ENCODE peak calls at places on chromosomes 5 and 9, in five cellular contexts. Q, F, H, C and T are unnamed samples.
A peak's percentile ranks its signal among the peaks of the same experiment; 100 is the strongest.

GRCh38 chr5:5629579-5629978 is 207.1 kb downstream of the ICE1 start:
- DNase-seq in Q (no peak), H (no peak), F (no peak), C (no peak), T (no peak)

GRCh38 chr9:82376677-82377232 is 388.2 kb downstream of the SPATA31D1 start:
- DNase-seq in Q (no peak), F (no peak), H (no peak), C (no peak), T (no peak)

GRCh38 chr5:94920570-94920969 is 302.1 kb downstream of the SLF1 start:
- DNase-seq in Q (no peak), H (no peak), C (no peak), F (no peak), T (no peak)

GRCh38 chr5:171272996-171273970 is 35.8 kb upstream of the TLX3 start:
- DNase-seq in C (no peak), Q (no peak), F (no peak), H (no peak), T (no peak)

GRCh38 chr5:115072266-115073056 is 97.2 kb downstream of the TRIM36 start:
- DNase-seq in Q (no peak), F (no peak), C (no peak), H (no peak), T (no peak)

GRCh38 chr5:92353107-92354030 is 970.3 kb upstream of the ARRDC3 start:
- DNase-seq in H (no peak), Q (no peak), F (no peak), C (no peak), T (no peak)

GRCh38 chr5:156927545-156927944 is 35.5 kb downstream of the TIMD4 start:
- DNase-seq in H (no peak), C (no peak), F (no peak), Q (no peak), T (no peak)

GRCh38 chr9:88976186-88976887 is 14.9 kb upstream of the S1PR3 start:
- DNase-seq in Q (no peak), H (peak; percentile 9), C (no peak), F (no peak), T (no peak)

GRCh38 chr9:18427691-18428090 is 46.3 kb upstream of the ADAMTSL1 start:
- DNase-seq in C (no peak), H (no peak), Q (no peak), F (no peak), T (no peak)

GRCh38 chr9:444528-444927 is 229.9 kb downstream of the DOCK8 start:
- DNase-seq in C (no peak), H (no peak), Q (no peak), F (no peak), T (no peak)

GRCh38 chr9:127222388-127223095 is 42.0 kb upstream of the GARNL3 start:
- DNase-seq in Q (no peak), H (no peak), C (no peak), F (no peak), T (no peak)

GRCh38 chr9:129131300-129132145 is 20.3 kb downstream of the PTPA start:
- DNase-seq in H (peak; percentile 77), Q (no peak), F (no peak), C (peak; percentile 78), T (peak; percentile 77)

GRCh38 chr9:128917151-128917849 is 3.5 kb upstream of the PHYHD1 start:
- DNase-seq in C (peak; percentile 92), F (no peak), Q (peak; percentile 49), H (peak; percentile 89), T (no peak)

GRCh38 chr9:17614929-17615328 is 36.1 kb downstream of the SH3GL2 start:
- DNase-seq in C (no peak), F (no peak), Q (no peak), H (no peak), T (no peak)

GRCh38 chr5:40827479-40827977 is 7.5 kb downstream of the RPL37 start:
- DNase-seq in F (no peak), H (no peak), Q (no peak), C (no peak), T (no peak)

GRCh38 chr5:35903631-35904203 is 34.7 kb downstream of the CAPSL start:
- DNase-seq in C (no peak), H (no peak), F (no peak), Q (no peak), T (no peak)

GRCh38 chr9:108994695-108995094 is 18.6 kb downstream of the CTNNAL1 start:
- DNase-seq in Q (no peak), C (no peak), F (no peak), H (peak; percentile 27), T (no peak)

GRCh38 chr5:96483878-96484277 is 50.8 kb upstream of the PCSK1 start:
- DNase-seq in Q (no peak), C (no peak), F (peak; percentile 7), H (no peak), T (no peak)

GRCh38 chr9:120921751-120922181 is 4.8 kb downstream of the TRAF1 start:
- DNase-seq in Q (no peak), C (no peak), F (no peak), H (no peak), T (no peak)

GRCh38 chr9:27499481-27499880 is 24.6 kb upstream of the IFNK start:
- DNase-seq in H (no peak), Q (no peak), F (no peak), C (no peak), T (no peak)

GRCh38 chr5:83509535-83509934 is 38.0 kb downstream of the VCAN start:
- DNase-seq in F (no peak), H (no peak), C (no peak), Q (no peak), T (no peak)

GRCh38 chr9:34406219-34406618 is 29.5 kb upstream of the MYORG start:
- DNase-seq in C (no peak), H (no peak), F (no peak), Q (no peak), T (no peak)

GRCh38 chr5:38780950-38781349 is 64.9 kb upstream of the OSMR start:
- DNase-seq in C (peak; percentile 59), F (no peak), H (peak; percentile 73), Q (peak; percentile 36), T (no peak)

GRCh38 chr5:132439521-132440206 is 50.9 kb downstream of the IRF1 start:
- DNase-seq in C (peak; percentile 62), Q (peak; percentile 85), F (no peak), H (peak; percentile 86), T (no peak)

GRCh38 chr5:179387151-179388110 is 42.2 kb upstream of the ADAMTS2 start:
- DNase-seq in C (no peak), H (no peak), F (no peak), Q (no peak), T (no peak)

GRCh38 chr9:96020822-96021615 is 145.5 kb downstream of the ERCC6L2 start:
- DNase-seq in H (no peak), C (no peak), F (no peak), Q (no peak), T (no peak)

DNA sequence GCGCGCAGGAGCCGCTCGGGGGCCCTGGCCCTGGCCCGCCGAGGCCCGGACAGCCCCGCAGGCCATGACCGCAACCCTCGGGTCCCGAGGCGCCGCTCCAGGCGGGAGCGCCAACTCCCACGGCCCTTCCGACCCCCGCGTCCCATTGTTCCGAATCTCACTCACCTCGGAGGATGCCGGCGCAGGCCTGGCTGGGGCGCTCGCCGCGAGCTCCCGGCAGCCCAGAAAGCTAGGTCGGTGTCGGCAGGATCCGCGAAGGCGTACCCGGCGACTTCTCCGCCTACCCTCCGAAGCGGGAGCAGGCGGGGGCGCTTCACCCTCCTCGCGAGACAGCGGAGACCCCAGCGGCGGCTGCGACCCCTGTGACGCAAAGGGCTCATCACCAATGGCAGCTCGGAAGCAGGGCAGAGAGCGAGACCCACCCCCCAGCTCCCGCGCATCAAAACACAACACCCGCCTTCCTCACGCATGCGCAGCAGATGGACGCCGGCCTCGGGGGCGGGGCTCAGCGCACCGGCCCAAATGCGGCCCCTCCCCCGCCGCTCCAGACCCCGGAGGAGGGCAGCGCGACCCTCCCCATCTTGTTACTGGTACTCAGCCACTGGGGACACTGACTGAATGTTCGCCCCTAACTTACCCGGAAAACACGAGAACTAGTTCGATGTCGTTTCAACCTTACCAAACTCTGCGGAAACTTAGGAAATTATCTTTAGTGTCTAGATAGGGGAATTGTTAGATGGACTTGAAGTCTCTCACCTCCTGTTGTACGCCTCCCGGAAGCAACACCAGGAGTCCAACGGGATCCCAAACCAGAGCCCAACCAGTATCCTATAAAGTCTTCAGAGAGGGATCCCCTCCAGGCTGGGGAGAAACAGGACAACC is 1.3 kb upstream of the SMIM27 start:
- DNase-seq in F (peak; percentile 69), Q (peak; percentile 84), H (peak; percentile 94), C (peak; percentile 90), T (peak; percentile 91)
- TF ChIP-seq CTCF in F (no peak), Q (no peak), H (no peak), C (no peak), T (no peak)

DNA sequence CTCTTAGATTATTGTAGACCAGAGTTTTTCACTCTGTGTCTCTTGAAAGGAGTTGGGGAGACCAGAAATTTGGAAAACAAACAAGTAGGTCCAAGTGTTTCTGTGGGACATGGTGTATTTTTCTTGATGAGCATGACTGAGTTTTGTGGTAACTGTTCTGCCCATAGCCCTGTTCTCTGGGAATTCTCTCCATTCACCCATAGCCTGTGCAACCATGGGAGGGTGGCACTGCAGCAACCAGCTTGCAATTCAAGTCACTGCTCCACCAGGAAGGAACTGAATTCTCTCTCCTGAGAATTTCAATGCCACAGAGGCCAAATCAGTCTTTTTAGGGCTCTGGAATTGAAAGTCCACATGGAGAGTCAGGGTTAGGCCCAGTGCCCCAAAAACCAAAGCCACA is 475.3 kb upstream of the TRPC7 start:
- DNase-seq in F (no peak), Q (no peak), H (no peak), C (no peak), T (no peak)
- TF ChIP-seq CTCF in F (no peak), Q (no peak), H (no peak), C (no peak), T (no peak)

GRCh38 chr9:30065888-30066287 is 2318.6 kb upstream of the ACO1 start:
- DNase-seq in F (no peak), C (no peak), H (no peak), Q (no peak), T (no peak)
- TF ChIP-seq CTCF in F (no peak), C (no peak), H (no peak), Q (no peak), T (no peak)

GRCh38 chr9:87766697-87767096 is 40.8 kb downstream of the CTSL start:
- DNase-seq in H (no peak), C (no peak), Q (no peak), F (no peak), T (no peak)
- TF ChIP-seq CTCF in H (no peak), C (no peak), Q (no peak), F (no peak), T (no peak)